ENCODE peak calls at places on chromosomes 7 and 10, in five cellular contexts. R, C, U, W and L are unnamed samples.

GRCh38 chr10:104328916-104329710 is 9.2 kb downstream of the ITPRIP start:
- DNase-seq in R (peak), C (peak), U (peak), W (peak), L (peak)

GRCh38 chr10:3740157-3740871 is 44.7 kb downstream of the KLF6 start:
- DNase-seq in U (no peak), W (peak), R (no peak), C (no peak), L (peak)

GRCh38 chr7:104024632-104025031 is 35.2 kb upstream of the RELN start:
- DNase-seq in U (no peak), R (no peak), W (no peak), C (no peak), L (no peak)

GRCh38 chr7:49852619-49853462 is 79.4 kb downstream of the VWC2 start:
- DNase-seq in U (no peak), C (peak), R (peak), W (peak), L (peak)

GRCh38 chr10:118839348-118839747 is 84.6 kb upstream of the CACUL1 start:
- DNase-seq in W (no peak), C (no peak), R (no peak), U (peak), L (no peak)

GRCh38 chr7:22406715-22407114 is 49.8 kb upstream of the RAPGEF5 start:
- DNase-seq in C (no peak), U (no peak), W (no peak), R (no peak), L (no peak)

GRCh38 chr10:103706760-103707159 is 148.6 kb downstream of the SH3PXD2A start:
- DNase-seq in R (no peak), W (no peak), C (no peak), U (no peak), L (no peak)

GRCh38 chr7:151233111-151233701 is 923 bp downstream of the CHPF2 start:
- DNase-seq in C (peak), U (peak), W (peak), R (no peak), L (peak)

GRCh38 chr10:49620286-49620810 is 6.5 kb downstream of the CHAT start:
- DNase-seq in R (no peak), C (no peak), U (peak), W (no peak), L (no peak)

GRCh38 chr10:8048281-8049008 is 6.0 kb upstream of the GATA3 start:
- DNase-seq in R (no peak), C (no peak), W (no peak), U (no peak), L (no peak)

GRCh38 chr7:47405921-47406765 is 175.8 kb downstream of the TNS3 start:
- DNase-seq in W (peak), U (no peak), C (peak), R (peak), L (peak)

GRCh38 chr10:122279725-122280141 is 8.6 kb downstream of the BTBD16 start:
- DNase-seq in W (peak), C (peak), R (peak), U (no peak), L (peak)

GRCh38 chr10:119450606-119451304 is 91.8 kb downstream of the RGS10 start:
- DNase-seq in U (no peak), W (no peak), R (no peak), C (no peak), L (no peak)

GRCh38 chr10:132890301-132890700 is 52.1 kb downstream of the CFAP46 start:
- DNase-seq in U (peak), C (no peak), W (no peak), R (no peak), L (no peak)

GRCh38 chr10:4980793-4981192 is 17.6 kb downstream of the AKR1C1 start:
- DNase-seq in C (no peak), R (no peak), U (no peak), W (no peak), L (no peak)

GRCh38 chr10:103822052-103822716 is 33.2 kb downstream of the SH3PXD2A start:
- DNase-seq in W (no peak), R (no peak), U (no peak), C (no peak), L (no peak)

GRCh38 chr10:74750848-74751274 is 75.5 kb upstream of the KAT6B start:
- DNase-seq in W (no peak), C (no peak), U (no peak), R (no peak), L (no peak)

GRCh38 chr10:128086003-128086863 is 40.0 kb downstream of the MKI67 start:
- DNase-seq in W (no peak), R (no peak), U (no peak), C (no peak), L (no peak)

GRCh38 chr7:73986158-73986631 is 41.8 kb upstream of the ELN start:
- DNase-seq in R (peak), W (no peak), U (peak), C (no peak), L (no peak)

GRCh38 chr10:2303169-2303568 is 565.8 kb upstream of the ADARB2 start:
- DNase-seq in R (no peak), U (no peak), C (no peak), W (no peak), L (no peak)

GRCh38 chr10:121007264-121007663 is 156.1 kb downstream of the WDR11 start:
- DNase-seq in U (no peak), W (no peak), R (no peak), C (no peak), L (no peak)

GRCh38 chr10:8065651-8066050 is 11.2 kb downstream of the GATA3 start:
- DNase-seq in W (peak), C (no peak), U (no peak), R (no peak), L (peak)

GRCh38 chr7:135721198-135721820 is 6.7 kb downstream of the SLC13A4 start:
- DNase-seq in C (no peak), W (no peak), U (no peak), R (no peak), L (no peak)

GRCh38 chr7:1555046-1555812 is 776 bp downstream of the TMEM184A start:
- DNase-seq in C (peak), W (peak), R (no peak), U (no peak), L (peak)

GRCh38 chr10:107336061-107336460 is 171.6 kb upstream of the SORCS1 start:
- DNase-seq in R (no peak), W (no peak), U (no peak), C (no peak), L (no peak)

GRCh38 chr10:125628251-125629049 is 54.5 kb downstream of the TEX36 start:
- DNase-seq in W (no peak), U (no peak), R (no peak), C (no peak), L (no peak)

GRCh38 chr7:142753366-142753765 is 4.1 kb downstream of the PRSS1 start:
- DNase-seq in U (no peak), R (no peak), W (peak), C (no peak), L (no peak)

GRCh38 chr10:110209399-110209925 is 2.1 kb downstream of the MXI1 start:
- DNase-seq in C (peak), W (peak), R (no peak), U (peak), L (peak)

GRCh38 chr7:100544949-100545635 is 6.1 kb downstream of the AGFG2 start:
- DNase-seq in U (no peak), R (no peak), C (no peak), W (no peak), L (peak)

GRCh38 chr10:90871279-90871760 is 454 bp upstream of the RPP30 start:
- DNase-seq in U (no peak), W (peak), R (peak), C (peak), L (peak)

GRCh38 chr7:2613926-2614613 is 17.7 kb upstream of the TTYH3 start:
- DNase-seq in C (no peak), U (peak), R (no peak), W (no peak), L (peak)

GRCh38 chr7:1446611-1447032 is 12.6 kb downstream of the MICALL2 start:
- DNase-seq in C (no peak), W (no peak), R (no peak), U (no peak), L (no peak)

GRCh38 chr10:126551197-126551596 is 119.3 kb downstream of the C10orf90 start:
- DNase-seq in C (no peak), U (no peak), W (peak), R (no peak), L (no peak)

GRCh38 chr7:122532406-122533269 is 166.3 kb downstream of the RNF133 start:
- DNase-seq in R (no peak), C (peak), U (no peak), W (no peak), L (peak)

GRCh38 chr7:91082854-91083495 is 181.3 kb upstream of the FZD1 start:
- DNase-seq in C (peak), U (no peak), R (no peak), W (peak), L (peak)

GRCh38 chr10:96339956-96340904 is 18.6 kb downstream of the OPALIN start:
- DNase-seq in R (peak), C (peak), U (peak), W (peak), L (peak)

GRCh38 chr10:11207276-11207809 is 189.7 kb downstream of the CELF2 start:
- DNase-seq in C (no peak), W (no peak), U (no peak), R (no peak), L (no peak)

GRCh38 chr7:121329460-121330052 is 756 bp downstream of the WNT16 start:
- DNase-seq in C (peak), U (no peak), R (no peak), W (no peak), L (no peak)

GRCh38 chr7:121331574-121331973 is 2.8 kb downstream of the WNT16 start:
- DNase-seq in W (no peak), U (no peak), R (no peak), C (no peak), L (no peak)

GRCh38 chr7:121328508-121329459 is at the start of gene WNT16:
- DNase-seq in U (no peak), R (no peak), W (no peak), C (no peak), L (no peak)

GRCh38 chr7:121331048-121331447 is 2.2 kb downstream of the WNT16 start:
- DNase-seq in C (no peak), R (no peak), W (no peak), U (no peak), L (no peak)

DNA sequence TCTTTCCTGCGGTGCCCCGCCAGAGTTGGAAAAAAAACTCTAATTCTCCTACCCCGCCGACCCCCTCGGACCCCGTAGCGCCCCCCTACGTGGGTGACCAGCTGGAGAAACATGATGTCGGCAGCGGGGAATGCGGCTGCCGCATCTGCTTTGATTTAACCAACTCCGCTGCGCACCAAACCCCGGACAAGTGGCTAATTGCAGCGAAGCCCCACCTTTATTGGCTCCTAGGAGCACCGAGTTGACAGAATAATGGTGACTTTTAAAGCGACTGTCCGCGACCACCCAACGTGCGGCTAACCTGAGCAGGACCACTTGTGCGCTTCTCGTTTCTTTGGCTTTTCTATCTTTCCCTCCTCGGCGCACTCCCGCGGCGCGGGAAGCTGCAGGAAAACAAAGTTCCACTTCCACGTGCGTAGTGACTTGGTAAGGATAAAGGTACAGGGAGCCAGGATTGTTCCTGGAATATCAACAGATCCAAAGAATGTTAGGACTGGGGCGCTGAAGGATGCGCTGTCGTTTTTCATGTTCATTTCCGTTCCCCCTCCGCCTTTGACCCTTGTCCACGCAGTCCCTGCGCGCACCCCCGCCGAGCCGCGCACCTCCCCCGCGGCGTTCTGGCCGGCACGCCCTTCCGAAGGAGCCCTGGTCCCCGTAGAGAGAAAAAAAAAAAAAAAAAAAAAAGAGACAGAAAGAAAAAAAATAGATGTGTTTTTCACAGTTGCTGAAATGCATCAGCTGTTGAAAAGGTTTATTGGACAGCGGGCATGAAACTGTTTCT is 1.4 kb downstream of the WNT16 start:
- DNase-seq in R (no peak), W (no peak), U (no peak), C (peak), L (no peak)
- H3K4me3 ChIP-seq in R (peak), W (peak), U (peak), C (peak), L (peak)

DNA sequence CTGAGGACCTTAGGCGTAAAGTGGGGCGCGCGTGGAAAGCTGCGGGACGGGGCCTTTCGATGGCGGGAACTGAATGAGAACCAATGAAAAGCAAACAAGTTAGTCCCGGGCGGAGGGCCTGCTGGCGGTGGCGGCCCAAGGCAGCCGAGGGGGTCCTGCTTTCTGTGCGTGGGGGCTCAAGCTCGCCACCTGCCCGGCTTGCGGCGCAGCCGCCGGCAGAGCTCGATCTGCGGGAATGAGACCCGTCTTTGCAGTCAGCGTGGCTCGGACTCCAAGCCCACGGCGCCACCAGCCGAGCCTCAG is 477 bp upstream of the CXCL12 start:
- DNase-seq in R (no peak), W (no peak), C (no peak), U (peak), L (no peak)
- H3K4me3 ChIP-seq in R (peak), W (peak), C (peak), U (peak), L (peak)

DNA sequence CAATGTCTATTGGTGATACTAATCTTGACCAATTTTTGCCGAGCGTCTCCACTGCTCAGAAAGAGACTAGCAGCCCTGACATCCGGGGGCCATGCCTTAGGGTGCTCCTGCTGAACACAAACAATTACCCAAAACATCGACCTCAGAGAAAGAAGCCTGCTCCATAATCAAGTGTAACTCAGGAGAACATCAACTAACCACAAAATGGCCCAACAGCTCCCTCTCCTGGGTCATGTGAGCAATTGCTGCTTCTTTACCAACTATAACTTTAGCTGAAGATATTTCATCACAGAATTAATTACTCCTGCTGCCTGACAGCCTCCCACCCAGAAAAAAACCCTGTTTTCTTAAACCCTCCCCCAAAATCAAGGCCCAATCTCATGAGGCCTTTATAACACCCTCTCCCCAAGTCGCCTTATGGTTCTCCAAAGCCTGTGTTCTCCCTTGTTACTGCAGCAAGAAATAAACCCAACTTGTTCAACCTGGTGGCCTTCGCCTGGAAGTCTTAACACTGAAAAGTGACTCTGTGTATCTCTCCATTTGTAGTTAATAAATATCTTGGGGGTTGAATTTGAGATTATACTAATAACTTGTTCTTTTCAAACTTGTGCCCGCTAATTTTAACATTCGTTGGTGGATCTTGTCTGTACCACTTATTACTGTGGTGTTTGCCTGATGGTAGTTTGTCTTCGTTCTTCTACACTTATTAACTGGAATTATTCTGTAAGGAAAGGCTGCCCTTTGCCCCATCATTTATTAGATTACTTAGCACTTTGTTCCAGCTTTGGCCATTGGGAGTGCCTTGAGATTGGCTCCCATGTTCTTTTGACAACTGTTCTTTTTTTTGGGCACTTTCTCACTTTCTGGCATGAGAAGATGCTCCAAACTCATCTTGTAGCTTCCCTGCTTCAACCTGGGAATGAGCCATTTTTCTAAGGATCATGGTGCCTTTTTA is 21.2 kb upstream of the RAMP3 start:
- DNase-seq in U (peak), C (peak), W (peak), R (peak), L (peak)
- H3K4me3 ChIP-seq in U (no peak), C (no peak), W (no peak), R (no peak), L (no peak)

DNA sequence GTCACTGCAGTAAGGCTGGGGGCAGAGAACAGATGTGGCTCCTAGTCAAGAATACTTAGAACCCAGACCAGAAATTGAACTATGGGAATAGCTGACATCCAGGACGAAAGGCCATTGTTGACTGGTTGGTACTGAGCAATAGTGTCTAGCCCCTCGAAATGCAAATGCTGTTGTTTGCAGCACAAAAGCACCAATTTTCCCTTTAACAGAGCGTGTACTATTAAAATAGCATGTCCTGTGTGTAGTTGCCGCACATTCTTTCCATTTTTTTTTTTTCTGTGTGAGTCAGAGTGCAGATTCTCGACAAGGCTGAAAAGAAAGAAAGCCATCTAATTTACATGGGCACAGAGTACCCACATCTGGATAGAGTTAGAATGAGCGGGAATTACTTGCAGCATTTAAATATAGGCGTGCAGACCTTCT is 302.4 kb downstream of the PTEN start:
- DNase-seq in C (peak), U (no peak), W (peak), R (no peak), L (peak)
- H3K4me3 ChIP-seq in C (no peak), U (no peak), W (no peak), R (no peak), L (no peak)

GRCh38 chr7:25622716-25623115 is 394.4 kb upstream of the NPVF start:
- DNase-seq in R (no peak), W (no peak), C (no peak), U (no peak), L (no peak)
- H3K4me3 ChIP-seq in R (no peak), W (no peak), C (no peak), U (no peak), L (no peak)

GRCh38 chr10:97771055-97771811 is 566 bp downstream of the SFRP5 start:
- DNase-seq in W (peak), C (peak), U (no peak), R (no peak), L (peak)
- H3K4me3 ChIP-seq in W (peak), C (no peak), U (no peak), R (peak), L (peak)

DNA sequence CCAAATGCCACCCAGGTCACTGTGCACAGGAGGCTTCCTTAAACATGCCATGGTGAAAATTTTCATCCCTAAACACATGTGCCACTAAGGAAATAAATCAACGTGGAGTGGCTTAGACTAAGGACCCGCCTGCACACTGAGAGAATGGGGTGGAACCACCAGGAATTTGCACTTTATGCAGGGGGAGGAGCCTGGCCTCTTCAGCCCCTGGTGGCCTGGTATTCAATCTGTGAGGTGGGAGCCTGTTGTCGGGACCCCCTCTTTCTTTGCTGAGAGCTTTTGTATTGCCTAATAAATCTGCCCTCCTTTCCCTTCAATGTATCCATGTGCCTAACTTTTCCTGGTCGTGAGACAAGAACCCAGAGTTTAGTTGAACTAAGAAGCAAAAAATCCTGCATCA is 204.7 kb upstream of the NRP1 start:
- DNase-seq in U (no peak), W (no peak), C (no peak), R (no peak), L (no peak)
- H3K4me3 ChIP-seq in U (no peak), W (no peak), C (no peak), R (no peak), L (no peak)

GRCh38 chr10:92691042-92691590 is 1.4 kb downstream of the HHEX start:
- DNase-seq in C (no peak), W (no peak), R (no peak), U (no peak), L (peak)
- H3K4me3 ChIP-seq in C (peak), W (no peak), R (peak), U (no peak), L (peak)